ENCODE peak calls at places on chromosomes 16 and 17, in five cellular contexts. N is tibial artery; F is CD8-positive, alpha-beta T cell; R is transverse colon; M is heart right ventricle. G is an unnamed sample.

GRCh38 chr16:68357923-68358322 is 47.1 kb downstream of the PRMT7 start:
- DNase-seq in N (no peak), F (no peak), R (no peak), M (no peak), G (no peak)

GRCh38 chr16:57791156-57791902 is 11.0 kb downstream of the KIFC3 start:
- DNase-seq in N (no peak), F (no peak), R (no peak), M (peak; percentile 75), G (no peak)

GRCh38 chr17:14745541-14745940 is 444.7 kb downstream of the HS3ST3B1 start:
- DNase-seq in N (no peak), F (no peak), R (no peak), M (no peak), G (no peak)

GRCh38 chr16:79610771-79611170 is 10.2 kb upstream of the MAF start:
- DNase-seq in N (no peak), F (no peak), R (no peak), M (no peak), G (no peak)

GRCh38 chr17:45311762-45312476 is 4.9 kb downstream of the MAP3K14 start:
- DNase-seq in N (no peak), F (peak; percentile 34), R (peak; percentile 89), M (peak; percentile 66), G (no peak)

GRCh38 chr17:72122668-72123495 is 2.1 kb downstream of the SOX9 start:
- DNase-seq in N (peak; percentile 35), F (no peak), R (peak; percentile 52), M (no peak), G (peak; percentile 81)

GRCh38 chr16:27579086-27579980 is 29.4 kb downstream of the KATNIP start:
- DNase-seq in N (no peak), F (no peak), R (no peak), M (no peak), G (no peak)

GRCh38 chr16:89167425-89167941 is 4.1 kb upstream of the CDH15 start:
- DNase-seq in N (peak; percentile 63), F (peak; percentile 71), R (peak; percentile 91), M (peak; percentile 74), G (peak; percentile 99)

GRCh38 chr16:87955302-87956168 is 4.3 kb downstream of the BANP start:
- DNase-seq in N (no peak), F (no peak), R (no peak), M (no peak), G (peak; percentile 24)

GRCh38 chr16:57260294-57260929 is 15.4 kb downstream of the ARL2BP start:
- DNase-seq in N (no peak), F (no peak), R (peak; percentile 7), M (no peak), G (peak; percentile 82)

GRCh38 chr16:53817812-53818211 is 113.9 kb downstream of the FTO start:
- DNase-seq in N (no peak), F (no peak), R (no peak), M (no peak), G (no peak)

GRCh38 chr17:63222655-63223054 is 223.5 kb downstream of the CYB561 start:
- DNase-seq in N (no peak), F (no peak), R (no peak), M (no peak), G (no peak)

DNA sequence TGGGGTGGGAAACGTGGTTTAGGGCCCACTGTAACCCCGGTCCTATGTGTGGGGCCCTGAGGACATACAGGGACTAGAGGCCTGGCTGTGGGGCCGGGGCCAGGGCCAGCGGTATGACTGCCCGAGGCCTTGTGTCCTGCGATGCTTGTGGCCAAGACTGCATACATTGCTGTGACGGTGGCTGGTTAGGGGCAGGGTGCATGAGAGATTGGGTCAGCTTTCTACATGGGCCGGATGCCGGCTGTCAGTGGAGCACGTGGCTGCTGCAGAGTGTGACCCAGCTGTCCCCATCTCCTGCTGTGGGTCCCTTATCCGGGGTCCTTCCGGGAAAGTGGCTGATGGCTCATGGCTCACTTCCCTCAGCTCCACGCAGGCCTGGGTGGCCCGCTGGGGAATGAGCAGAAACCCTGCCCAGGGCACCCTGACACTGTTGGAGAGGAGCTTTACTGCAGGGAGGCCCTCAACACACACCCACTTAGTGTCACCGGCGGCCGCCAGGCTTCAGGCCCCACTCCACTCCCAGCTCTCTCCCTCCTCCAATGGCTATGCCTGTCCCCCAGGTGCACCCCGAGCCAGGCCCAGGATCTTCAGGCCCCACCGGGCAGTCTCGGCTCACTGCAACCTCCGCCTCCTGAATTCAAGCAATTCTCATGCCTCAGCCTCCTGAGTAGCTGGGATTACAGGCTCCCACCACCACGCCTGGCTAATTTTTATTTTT is 775 bp upstream of the RGS11 start:
- DNase-seq in N (no peak), F (no peak), R (no peak), M (no peak), G (no peak)
- H3K4me3 ChIP-seq in N (peak overlapping the region; percentile 51), F (no peak overlapping the region), R (no peak overlapping the region), M (peak overlapping the region; percentile 62), G (no peak overlapping the region)

GRCh38 chr16:86029131-86029741 is 130.3 kb downstream of the IRF8 start:
- DNase-seq in N (peak; percentile 22), F (no peak), R (peak; percentile 36), M (peak; percentile 63), G (peak; percentile 75)

GRCh38 chr16:86033016-86033474 is 134.1 kb downstream of the IRF8 start:
- DNase-seq in N (peak; percentile 16), F (no peak), R (no peak), M (no peak), G (peak; percentile 73)

GRCh38 chr16:86027366-86028126 is 128.6 kb downstream of the IRF8 start:
- DNase-seq in N (no peak), F (no peak), R (peak; percentile 53), M (no peak), G (no peak)

GRCh38 chr16:86031141-86031678 is 132.2 kb downstream of the IRF8 start:
- DNase-seq in N (no peak), F (no peak), R (peak; percentile 1), M (no peak), G (no peak)

GRCh38 chr16:86030116-86030515 is 131.2 kb downstream of the IRF8 start:
- DNase-seq in N (peak; percentile 2), F (no peak), R (peak; percentile 3), M (no peak), G (no peak)
- H3K27me3 ChIP-seq in N (no peaks in the 10 kb centered on the region), F (no peaks in the 10 kb centered on the region), R (no peaks in the 10 kb centered on the region), M (peaks cover 15% of the 10 kb centered on the region), G (peaks cover 2% of the 10 kb centered on the region)

GRCh38 chr16:70635356-70636016 is 10.9 kb upstream of the IL34 start:
- DNase-seq in N (peak; percentile 26), F (no peak), R (no peak), M (peak; percentile 27), G (no peak)
- H3K4me3 ChIP-seq in N (no peak overlapping the region), F (no peak overlapping the region), R (no peak overlapping the region), M (no peak overlapping the region), G (no peak overlapping the region)

DNA sequence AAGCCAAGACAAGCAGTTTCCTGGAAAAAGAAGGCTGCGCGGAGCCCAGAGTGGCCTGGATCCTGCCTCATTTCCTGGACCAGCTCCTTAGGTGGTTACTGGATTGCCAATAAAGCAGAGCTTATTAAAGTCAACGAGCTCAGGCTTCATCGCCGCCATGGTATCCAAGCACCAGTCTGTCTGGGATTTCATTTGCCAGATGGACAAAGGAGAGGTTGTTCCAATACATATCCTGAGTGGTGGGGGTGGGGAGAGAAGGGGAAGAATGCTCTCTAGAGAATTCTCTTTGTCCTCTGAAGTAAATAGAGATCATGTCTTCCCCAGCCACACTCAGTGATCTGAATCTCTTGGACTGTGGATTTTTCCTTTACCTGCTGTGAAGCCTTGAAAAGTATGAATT is 17.8 kb downstream of the PRAC1 start:
- DNase-seq in N (no peak), F (no peak), R (no peak), M (no peak), G (no peak)
- H3K27me3 ChIP-seq in N (no peaks in the 10 kb centered on the region), F (peaks cover 3% of the 10 kb centered on the region), R (peaks cover 52% of the 10 kb centered on the region), M (peaks cover 63% of the 10 kb centered on the region), G (no peaks in the 10 kb centered on the region)

GRCh38 chr17:39925282-39926134 is 1.9 kb downstream of the ORMDL3 start:
- DNase-seq in N (no peak), F (no peak), R (no peak), M (no peak), G (no peak)
- H3K4me3 ChIP-seq in N (no peak overlapping the region), F (peak overlapping the region; percentile 90), R (no peak overlapping the region), M (peak overlapping the region; percentile 70), G (no peak overlapping the region)

DNA sequence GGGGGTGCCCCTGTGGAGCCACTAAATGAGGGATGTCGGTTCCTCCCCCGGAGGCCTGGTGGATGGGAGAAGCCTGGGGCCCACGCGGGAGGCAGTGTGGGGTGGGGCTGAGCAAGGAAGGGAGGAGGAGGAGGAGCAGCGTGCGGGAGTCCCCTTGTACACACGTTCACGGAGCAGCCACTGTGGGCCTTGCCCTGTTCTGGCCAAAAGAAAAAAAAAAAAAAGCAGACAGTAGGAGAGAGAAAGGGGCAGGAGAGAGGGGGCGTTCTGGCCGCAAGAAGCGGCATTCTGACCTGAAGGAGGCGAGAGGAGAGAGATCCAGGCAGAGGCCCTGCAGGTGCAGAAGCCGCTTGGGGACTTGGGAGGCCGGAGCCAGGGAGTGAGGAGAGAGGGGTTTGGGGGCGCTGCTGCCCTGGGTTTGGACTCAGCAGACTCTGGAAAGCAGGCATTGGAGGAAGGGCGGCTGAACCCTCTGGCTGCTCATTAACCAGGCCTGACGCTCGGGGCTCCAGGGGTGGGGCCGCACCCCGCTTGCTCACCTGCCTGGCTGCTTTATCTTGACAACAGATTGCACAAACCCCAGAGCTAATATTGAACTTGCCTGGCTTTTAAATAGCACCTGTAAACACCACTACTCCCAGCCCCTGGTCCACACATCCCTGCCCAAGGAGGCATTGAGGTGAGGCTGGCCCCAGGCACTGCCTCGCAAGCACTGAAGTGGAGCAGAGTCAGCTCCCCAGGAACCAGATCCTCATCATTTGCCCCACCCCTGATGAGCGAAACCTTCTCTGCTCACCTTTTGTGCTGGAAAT is 190.5 kb upstream of the GSE1 start:
- DNase-seq in N (peak; percentile 17), F (no peak), R (peak; percentile 85), M (no peak), G (peak; percentile 83)
- H3K27me3 ChIP-seq in N (no peaks in the 10 kb centered on the region), F (no peaks in the 10 kb centered on the region), R (no peaks in the 10 kb centered on the region), M (no peaks in the 10 kb centered on the region), G (no peaks in the 10 kb centered on the region)